ENCODE peak calls at places on chromosome 11, in four cellular contexts. Z, M, N and B are unnamed samples.

GRCh38 chr11:1925373-1926155 is 6.1 kb downstream of the TNNT3 start:
- DNase-seq in Z (no peak), M (no peak), N (no peak), B (no peak)

GRCh38 chr11:132278801-132279574 is 908.6 kb downstream of the NTM start:
- DNase-seq in Z (no peak), M (peak), N (no peak), B (no peak)

GRCh38 chr11:66639066-66639813 is 737 bp downstream of the RBM4 start:
- DNase-seq in Z (peak), M (peak), N (peak), B (no peak)

GRCh38 chr11:128620306-128621175 is 33.2 kb upstream of the ETS1 start:
- DNase-seq in Z (no peak), M (no peak), N (no peak), B (no peak)

GRCh38 chr11:48005133-48005532 is 24.8 kb downstream of the PTPRJ start:
- DNase-seq in Z (peak), M (no peak), N (no peak), B (no peak)

GRCh38 chr11:15969281-15969680 is 387.1 kb downstream of the SOX6 start:
- DNase-seq in Z (no peak), M (peak), N (no peak), B (peak)

GRCh38 chr11:1375161-1375954 is 14.4 kb upstream of the BRSK2 start:
- DNase-seq in Z (no peak), M (no peak), N (no peak), B (no peak)

GRCh38 chr11:73140213-73141030 is 1.7 kb downstream of the FCHSD2 start:
- DNase-seq in Z (peak), M (peak), N (peak), B (peak)

GRCh38 chr11:43908683-43909082 is 28.1 kb downstream of the ALKBH3 start:
- DNase-seq in Z (no peak), M (no peak), N (no peak), B (no peak)

GRCh38 chr11:279966-280761 is 2.0 kb downstream of the NLRP6 start:
- DNase-seq in Z (peak), M (no peak), N (peak), B (peak)

GRCh38 chr11:10002221-10002620 is 291.8 kb downstream of the SBF2 start:
- DNase-seq in Z (no peak), M (no peak), N (no peak), B (no peak)

GRCh38 chr11:87125257-87125656 is 87.5 kb downstream of the TMEM135 start:
- DNase-seq in Z (no peak), M (no peak), N (no peak), B (no peak)

GRCh38 chr11:130652671-130653335 is 204.4 kb downstream of the ADAMTS15 start:
- DNase-seq in Z (no peak), M (peak), N (no peak), B (peak)

GRCh38 chr11:75105462-75105925 is 8.8 kb upstream of the OR2AT4 start:
- DNase-seq in Z (no peak), M (no peak), N (peak), B (no peak)

GRCh38 chr11:116545912-116546311 is 226.9 kb downstream of the BUD13 start:
- DNase-seq in Z (no peak), M (no peak), N (no peak), B (no peak)

GRCh38 chr11:124762077-124762623 is at the start of gene ESAM:
- DNase-seq in Z (peak), M (no peak), N (peak), B (peak)

GRCh38 chr11:706957-707816 is 1.2 kb downstream of the EPS8L2 start:
- DNase-seq in Z (no peak), M (peak), N (peak), B (peak)

GRCh38 chr11:47464479-47464878 is 15.5 kb upstream of the RAPSN start:
- DNase-seq in Z (no peak), M (peak), N (no peak), B (no peak)

GRCh38 chr11:90803366-90803765 is 580.5 kb upstream of the CHORDC1 start:
- DNase-seq in Z (no peak), M (no peak), N (peak), B (no peak)

GRCh38 chr11:33116535-33116934 is 44.7 kb downstream of the CSTF3 start:
- DNase-seq in Z (no peak), M (peak), N (peak), B (no peak)

GRCh38 chr11:128318856-128319474 is 268.4 kb downstream of the ETS1 start:
- DNase-seq in Z (peak), M (no peak), N (no peak), B (no peak)

GRCh38 chr11:12662101-12662500 is 12.1 kb upstream of the TEAD1 start:
- DNase-seq in Z (no peak), M (no peak), N (no peak), B (no peak)

GRCh38 chr11:59756845-59757244 is 1.7 kb downstream of the STX3 start:
- DNase-seq in Z (no peak), M (peak), N (peak), B (no peak)

GRCh38 chr11:2199466-2200341 is 28.1 kb upstream of the TH start:
- DNase-seq in Z (no peak), M (no peak), N (no peak), B (no peak)